ENCODE peak calls at places on chromosomes 1 and 21, in eight cellular contexts. C, H, I, U, K, A, Y and P are unnamed samples.

GRCh38 chr1:119611701-119612113 is 36.4 kb downstream of the ZNF697 start:
- DNase-seq in C (peak), H (peak), I (no peak), U (no peak), K (peak), A (peak), Y (peak), P (peak)

GRCh38 chr1:160116277-160117147 is 953 bp downstream of the ATP1A2 start:
- DNase-seq in C (peak), H (no peak), I (no peak), U (no peak), K (peak), A (no peak), Y (peak), P (peak)

GRCh38 chr1:181094402-181094801 is 5.9 kb downstream of the IER5 start:
- DNase-seq in C (no peak), H (no peak), I (no peak), U (no peak), K (no peak), A (no peak), Y (no peak), P (no peak)

GRCh38 chr1:173269490-173270230 is 62.5 kb upstream of the TNFSF4 start:
- DNase-seq in C (peak), H (no peak), I (no peak), U (no peak), K (peak), A (no peak), Y (peak), P (peak)

GRCh38 chr1:91402023-91402422 is 2.6 kb downstream of the HFM1 start:
- DNase-seq in C (peak), H (no peak), I (no peak), U (no peak), K (peak), A (no peak), Y (peak), P (peak)

GRCh38 chr1:205285391-205286101 is 36.0 kb downstream of the NUAK2 start:
- DNase-seq in C (no peak), H (peak), I (no peak), U (peak), K (no peak), A (no peak), Y (no peak), P (no peak)

GRCh38 chr1:115982399-115982798 is 6.1 kb downstream of the SLC22A15 start:
- DNase-seq in C (no peak), H (no peak), I (no peak), U (no peak), K (no peak), A (no peak), Y (no peak), P (no peak)

GRCh38 chr1:33866286-33866685 is 2.4 kb downstream of the HMGB4 start:
- DNase-seq in C (no peak), H (no peak), I (no peak), U (no peak), K (no peak), A (no peak), Y (peak), P (no peak)

GRCh38 chr1:184472117-184472516 is 85.3 kb downstream of the C1orf21 start:
- DNase-seq in C (no peak), H (no peak), I (no peak), U (no peak), K (no peak), A (no peak), Y (peak), P (no peak)

GRCh38 chr1:44881011-44881632 is 38.1 kb upstream of the PTCH2 start:
- DNase-seq in C (no peak), H (no peak), I (no peak), U (no peak), K (peak), A (no peak), Y (peak), P (peak)

GRCh38 chr1:109598655-109599054 is 20.8 kb downstream of the GNAT2 start:
- DNase-seq in C (no peak), H (no peak), I (no peak), U (no peak), K (no peak), A (no peak), Y (no peak), P (no peak)

GRCh38 chr1:86155061-86155806 is 1.3 kb downstream of the COL24A1 start:
- DNase-seq in C (no peak), H (no peak), I (no peak), U (no peak), K (no peak), A (no peak), Y (no peak), P (no peak)

GRCh38 chr1:37233606-37234005 is 199.3 kb upstream of the GRIK3 start:
- DNase-seq in C (no peak), H (no peak), I (no peak), U (no peak), K (peak), A (no peak), Y (no peak), P (peak)

GRCh38 chr1:31706384-31707058 is 2.7 kb upstream of the COL16A1 start:
- DNase-seq in C (no peak), H (no peak), I (no peak), U (no peak), K (no peak), A (no peak), Y (no peak), P (no peak)

GRCh38 chr1:21946836-21947587 is 9.9 kb upstream of the HSPG2 start:
- DNase-seq in C (no peak), H (no peak), I (no peak), U (no peak), K (no peak), A (no peak), Y (no peak), P (no peak)

GRCh38 chr1:246306415-246307037 is 200.6 kb downstream of the SMYD3 start:
- DNase-seq in C (peak), H (no peak), I (no peak), U (no peak), K (no peak), A (no peak), Y (no peak), P (no peak)

GRCh38 chr21:41548781-41549180 is 40.8 kb upstream of the TMPRSS2 start:
- DNase-seq in C (no peak), H (no peak), I (no peak), U (no peak), K (no peak), A (no peak), Y (no peak), P (no peak)

GRCh38 chr1:107496002-107496401 is 355.2 kb downstream of the NTNG1 start:
- DNase-seq in C (no peak), H (no peak), I (no peak), U (no peak), K (no peak), A (no peak), Y (no peak), P (no peak)

GRCh38 chr1:151820940-151821339 is 10.7 kb downstream of the RORC start:
- DNase-seq in C (no peak), H (no peak), I (no peak), U (peak), K (no peak), A (no peak), Y (no peak), P (no peak)

GRCh38 chr1:66889030-66889429 is 35.6 kb downstream of the DNAI4 start:
- DNase-seq in C (no peak), H (no peak), I (no peak), U (no peak), K (no peak), A (no peak), Y (no peak), P (no peak)

GRCh38 chr1:248871837-248872401 is 13.0 kb upstream of the ZNF692 start:
- DNase-seq in C (no peak), H (no peak), I (no peak), U (no peak), K (no peak), A (no peak), Y (no peak), P (no peak)

GRCh38 chr1:109771712-109772657 is 8.3 kb upstream of the EPS8L3 start:
- DNase-seq in C (no peak), H (peak), I (no peak), U (no peak), K (no peak), A (no peak), Y (no peak), P (no peak)

GRCh38 chr1:204507317-204508105 is 8.7 kb upstream of the MDM4 start:
- DNase-seq in C (peak), H (no peak), I (no peak), U (no peak), K (peak), A (no peak), Y (peak), P (peak)

GRCh38 chr1:183845681-183846080 is 40.8 kb downstream of the RGL1 start:
- DNase-seq in C (no peak), H (no peak), I (no peak), U (no peak), K (no peak), A (no peak), Y (peak), P (no peak)

GRCh38 chr1:40646385-40646784 is 19.1 kb downstream of the RIMS3 start:
- DNase-seq in C (no peak), H (no peak), I (no peak), U (no peak), K (peak), A (no peak), Y (peak), P (peak)

GRCh38 chr1:235650341-235651169 is 971 bp upstream of the GNG4 start:
- DNase-seq in C (peak), H (no peak), I (peak), U (no peak), K (no peak), A (no peak), Y (peak), P (no peak)

GRCh38 chr1:246827396-246827795 is 103.2 kb downstream of the SCCPDH start:
- DNase-seq in C (no peak), H (no peak), I (no peak), U (no peak), K (no peak), A (no peak), Y (no peak), P (peak)

GRCh38 chr1:246930830-246931548 is 759 bp downstream of the AHCTF1 start:
- DNase-seq in C (peak), H (peak), I (no peak), U (peak), K (peak), A (peak), Y (peak), P (peak)

GRCh38 chr1:54464031-54464476 is 57.9 kb upstream of the SSBP3 start:
- DNase-seq in C (no peak), H (no peak), I (no peak), U (no peak), K (no peak), A (no peak), Y (no peak), P (no peak)

GRCh38 chr1:171251042-171251740 is 2.9 kb downstream of the FMO1 start:
- DNase-seq in C (no peak), H (no peak), I (no peak), U (no peak), K (peak), A (no peak), Y (peak), P (peak)

DNA sequence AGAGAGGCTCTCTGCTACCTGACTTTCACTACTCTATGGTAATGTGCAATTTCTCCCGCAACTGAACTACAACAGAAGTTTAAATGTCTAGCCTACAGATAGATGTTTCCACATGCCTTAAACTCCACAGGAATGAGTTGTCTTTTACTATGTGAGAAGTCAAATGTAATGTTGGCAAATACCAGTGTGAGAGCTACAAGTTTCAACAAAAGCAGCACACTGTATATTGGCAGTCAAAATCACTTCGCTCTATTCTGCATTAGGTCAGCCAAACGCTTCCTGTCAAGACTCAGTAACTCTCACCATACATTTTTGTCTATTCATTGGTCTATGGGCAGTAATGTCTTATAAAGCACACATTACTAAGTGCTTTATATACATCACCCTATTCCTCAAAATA is 41.9 kb downstream of the LUZP1 start:
- DNase-seq in C (no peak), H (no peak), I (no peak), U (no peak), K (peak), A (no peak), Y (peak), P (peak)
- H3K4me3 ChIP-seq in C (no peak), H (no peak), I (no peak), U (no peak), K (peak), A (no peak), Y (no peak), P (no peak)

GRCh38 chr1:48469616-48470500 is 2.1 kb downstream of the SPATA6 start:
- DNase-seq in C (no peak), H (peak), I (no peak), U (no peak), K (peak), A (no peak), Y (peak), P (peak)
- H3K4me3 ChIP-seq in C (no peak), H (peak), I (peak), U (no peak), K (no peak), A (peak), Y (peak), P (no peak)

GRCh38 chr21:34887729-34888568 is 161.2 kb downstream of the RUNX1 start:
- DNase-seq in C (peak), H (peak), I (peak), U (peak), K (peak), A (peak), Y (peak), P (peak)

GRCh38 chr21:34885125-34885524 is 164.0 kb downstream of the RUNX1 start:
- DNase-seq in C (no peak), H (no peak), I (peak), U (no peak), K (no peak), A (no peak), Y (no peak), P (no peak)

GRCh38 chr21:34886554-34887385 is 162.3 kb downstream of the RUNX1 start:
- DNase-seq in C (no peak), H (no peak), I (peak), U (no peak), K (no peak), A (no peak), Y (no peak), P (no peak)

GRCh38 chr21:34884346-34884929 is 164.7 kb downstream of the RUNX1 start:
- DNase-seq in C (no peak), H (no peak), I (peak), U (no peak), K (no peak), A (no peak), Y (no peak), P (no peak)

GRCh38 chr21:34885636-34886553 is 163.2 kb downstream of the RUNX1 start:
- DNase-seq in C (no peak), H (no peak), I (peak), U (no peak), K (no peak), A (no peak), Y (no peak), P (no peak)
- H3K4me3 ChIP-seq in C (peak), H (peak), I (peak), U (peak), K (peak), A (peak), Y (peak), P (peak)

GRCh38 chr1:156693858-156694562 is 11.4 kb downstream of the CRABP2 start:
- DNase-seq in C (peak), H (no peak), I (no peak), U (no peak), K (peak), A (peak), Y (no peak), P (peak)

GRCh38 chr1:156691665-156692408 is 13.5 kb downstream of the CRABP2 start:
- DNase-seq in C (peak), H (no peak), I (no peak), U (no peak), K (peak), A (no peak), Y (no peak), P (peak)

GRCh38 chr1:156692958-156693857 is 12.2 kb downstream of the CRABP2 start:
- DNase-seq in C (no peak), H (no peak), I (no peak), U (no peak), K (peak), A (peak), Y (no peak), P (peak)

GRCh38 chr1:156691216-156691615 is 14.0 kb upstream of the NES start:
- DNase-seq in C (no peak), H (no peak), I (no peak), U (no peak), K (no peak), A (no peak), Y (no peak), P (no peak)

GRCh38 chr1:156692409-156692957 is 12.9 kb downstream of the CRABP2 start:
- DNase-seq in C (no peak), H (no peak), I (no peak), U (no peak), K (peak), A (peak), Y (no peak), P (no peak)
- H3K4me3 ChIP-seq in C (no peak), H (no peak), I (no peak), U (no peak), K (no peak), A (peak), Y (no peak), P (no peak)

GRCh38 chr1:39571178-39571483 is 5.5 kb downstream of the PABPC4 start:
- DNase-seq in C (no peak), H (no peak), I (no peak), U (no peak), K (no peak), A (no peak), Y (no peak), P (no peak)
- H3K4me3 ChIP-seq in C (no peak), H (no peak), I (no peak), U (no peak), K (no peak), A (no peak), Y (no peak), P (no peak)

GRCh38 chr1:2392686-2393085 is 1.0 kb downstream of the RER1 start:
- DNase-seq in C (no peak), H (no peak), I (no peak), U (no peak), K (no peak), A (no peak), Y (no peak), P (no peak)
- H3K4me3 ChIP-seq in C (peak), H (peak), I (peak), U (peak), K (peak), A (peak), Y (peak), P (peak)

GRCh38 chr1:20726107-20726911 is 6.2 kb downstream of the SH2D5 start:
- DNase-seq in C (no peak), H (no peak), I (no peak), U (no peak), K (no peak), A (peak), Y (no peak), P (no peak)
- H3K4me3 ChIP-seq in C (no peak), H (no peak), I (no peak), U (no peak), K (no peak), A (no peak), Y (no peak), P (no peak)

DNA sequence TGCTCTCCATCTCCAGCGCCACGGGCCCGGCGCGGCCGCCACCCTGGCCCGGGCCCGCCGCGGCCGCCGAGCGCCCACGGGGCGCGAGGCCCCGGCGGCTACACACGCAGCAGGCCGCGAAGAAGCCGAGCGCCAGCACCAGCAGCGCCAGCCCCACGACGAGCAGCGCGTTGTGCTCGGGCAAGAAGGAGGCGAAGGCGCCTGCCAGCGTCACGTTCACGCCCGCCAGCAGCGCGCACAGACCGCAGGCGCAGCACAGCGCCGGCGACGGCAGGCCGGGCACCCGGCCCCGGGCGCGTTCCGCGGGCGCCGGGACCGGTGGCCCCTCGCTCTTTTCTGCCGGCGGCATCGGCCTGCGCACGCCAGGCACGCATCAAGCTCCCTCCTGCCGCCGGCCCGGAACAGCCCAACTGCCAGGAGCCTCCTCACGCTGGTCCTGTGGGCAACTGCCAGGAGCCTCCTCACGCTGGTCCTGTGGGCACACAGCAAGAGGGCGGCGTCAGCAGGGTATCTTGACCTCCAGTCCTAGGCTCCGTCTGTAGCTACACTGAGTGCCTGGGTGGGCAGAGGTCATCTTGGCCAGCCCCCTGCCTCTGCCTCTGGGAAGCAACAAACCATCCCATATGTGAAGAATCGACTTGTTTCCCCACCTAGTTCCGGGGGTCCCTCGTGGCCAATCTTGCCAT is 18.1 kb downstream of the KNCN start:
- DNase-seq in C (no peak), H (peak), I (no peak), U (peak), K (no peak), A (no peak), Y (peak), P (no peak)
- H3K4me3 ChIP-seq in C (peak), H (peak), I (peak), U (peak), K (peak), A (peak), Y (peak), P (peak)